ENCODE peak calls at places on chromosomes 2 and 18, in four cellular contexts. R is activated CD8-positive, alpha-beta memory T cell treated with anti-CD3 and anti-CD28 coated beads, Interleukin-2, amount 50 U/mL, for 4 hours; K is AG10803; U is brain microvascular endothelial cell. O is an unnamed sample.
A peak's percentile ranks its signal among the peaks of the same experiment; 100 is the strongest.

GRCh38 chr2:19574788-19575260 is 216.4 kb upstream of the OSR1 start:
- DNase-seq in R (no peak), K (peak; percentile 89), U (peak; percentile 47), O (peak; percentile 82)

GRCh38 chr18:8949206-8949605 is 153.3 kb upstream of the NDUFV2 start:
- DNase-seq in R (no peak), K (peak; percentile 83), U (no peak), O (peak; percentile 44)

GRCh38 chr2:85071096-85071495 is 62.1 kb upstream of the TCF7L1 start:
- DNase-seq in R (no peak), K (peak; percentile 36), U (no peak), O (no peak)

GRCh38 chr2:27887830-27888229 is 2.4 kb downstream of the RBKS start:
- DNase-seq in R (no peak), K (no peak), U (no peak), O (no peak)

GRCh38 chr2:208366215-208367132 is 40.1 kb upstream of the PTH2R start:
- DNase-seq in R (no peak), K (no peak), U (no peak), O (no peak)

GRCh38 chr2:37615808-37616673 is 55.4 kb downstream of the CDC42EP3 start:
- DNase-seq in R (peak; percentile 60), K (no peak), U (no peak), O (no peak)

GRCh38 chr2:67340118-67341011 is 56.8 kb upstream of the ETAA1 start:
- DNase-seq in R (no peak), K (no peak), U (no peak), O (no peak)

GRCh38 chr2:60484080-60484737 is 69.2 kb downstream of the BCL11A start:
- DNase-seq in R (no peak), K (peak; percentile 94), U (peak; percentile 79), O (peak; percentile 30)

GRCh38 chr2:114548151-114548550 is 105.7 kb downstream of the DPP10 start:
- DNase-seq in R (no peak), K (no peak), U (no peak), O (no peak)

GRCh38 chr2:75099521-75099922 is 99.8 kb downstream of the TACR1 start:
- DNase-seq in R (no peak), K (peak; percentile 23), U (no peak), O (peak; percentile 20)

GRCh38 chr2:100655936-100656534 is 93.2 kb downstream of the PDCL3 start:
- DNase-seq in R (no peak), K (no peak), U (no peak), O (no peak)

GRCh38 chr2:66069937-66070716 is 364.8 kb upstream of the MEIS1 start:
- DNase-seq in R (no peak), K (no peak), U (no peak), O (no peak)

GRCh38 chr18:50654658-50655550 is 95.0 kb downstream of the MAPK4 start:
- DNase-seq in R (no peak), K (no peak), U (no peak), O (no peak)

GRCh38 chr2:37916512-37917082 is 8.5 kb upstream of the RMDN2 start:
- DNase-seq in R (no peak), K (peak; percentile 100), U (peak; percentile 57), O (peak; percentile 97)

GRCh38 chr18:11950824-11951223 is 30.5 kb upstream of the IMPA2 start:
- DNase-seq in R (no peak), K (no peak), U (no peak), O (no peak)

GRCh38 chr2:234289789-234290188 is 207.1 kb downstream of the ARL4C start:
- DNase-seq in R (peak; percentile 55), K (peak; percentile 87), U (peak; percentile 93), O (peak; percentile 43)

GRCh38 chr2:28645553-28645952 is 106.1 kb upstream of the PPP1CB start:
- DNase-seq in R (no peak), K (no peak), U (no peak), O (no peak)

GRCh38 chr2:17867133-17867532 is 11.3 kb upstream of the KCNS3 start:
- DNase-seq in R (no peak), K (no peak), U (no peak), O (no peak)

GRCh38 chr2:11807156-11808015 is 61.0 kb downstream of the LPIN1 start:
- DNase-seq in R (no peak), K (no peak), U (no peak), O (no peak)

GRCh38 chr2:864501-865106 is 86.0 kb upstream of the SNTG2 start:
- DNase-seq in R (no peak), K (no peak), U (no peak), O (no peak)

GRCh38 chr2:74759991-74760390 is 73.9 kb upstream of the HK2 start:
- DNase-seq in R (no peak), K (no peak), U (no peak), O (no peak)

GRCh38 chr2:152594792-152595191 is 122.5 kb downstream of the PRPF40A start:
- DNase-seq in R (no peak), K (peak; percentile 62), U (no peak), O (no peak)

GRCh38 chr18:63207825-63208224 is 111.7 kb downstream of the BCL2 start:
- DNase-seq in R (no peak), K (no peak), U (no peak), O (no peak)

GRCh38 chr2:84971799-84972790 is 1.1 kb downstream of the KCMF1 start:
- DNase-seq in R (peak; percentile 70), K (peak; percentile 42), U (no peak), O (no peak)

GRCh38 chr2:135744761-135745314 is 3.2 kb downstream of the UBXN4 start:
- DNase-seq in R (no peak), K (peak; percentile 22), U (peak; percentile 18), O (peak; percentile 8)

GRCh38 chr18:46067431-46068007 is 4.5 kb downstream of the PSTPIP2 start:
- DNase-seq in R (no peak), K (no peak), U (no peak), O (no peak)

GRCh38 chr2:73942664-73943063 is 16.0 kb downstream of the DGUOK start:
- DNase-seq in R (no peak), K (no peak), U (no peak), O (no peak)

GRCh38 chr2:28465148-28465885 is 30.5 kb upstream of the PLB1 start:
- DNase-seq in R (no peak), K (peak; percentile 75), U (peak; percentile 22), O (no peak)

GRCh38 chr2:140949932-140950331 is 1180.9 kb downstream of the LRP1B start:
- DNase-seq in R (no peak), K (no peak), U (no peak), O (no peak)

O was measured in GM04504.